ENCODE peak calls at places on chromosome 4, in four cellular contexts. One of them, this sample, is unnamed.
A peak's percentile ranks its signal among the peaks of the same experiment; 100 is the strongest.

GRCh38 chr4:156252300-156253016 is 298.8 kb upstream of the CTSO start:
- DNase-seq in tibial nerve: no peak
- DNase-seq in prostate gland: no peak
- DNase-seq in body of pancreas: no peak
- DNase-seq in this sample: no peak

GRCh38 chr4:8905236-8905772 is 33.7 kb upstream of the HMX1 start:
- DNase-seq in prostate gland: no peak
- DNase-seq in tibial nerve: no peak
- DNase-seq in body of pancreas: no peak
- DNase-seq in this sample: no peak

GRCh38 chr4:77566148-77566547 is 39.5 kb upstream of the CXCL13 start:
- DNase-seq in tibial nerve: no peak
- DNase-seq in prostate gland: no peak
- DNase-seq in body of pancreas: no peak
- DNase-seq in this sample: no peak

GRCh38 chr4:76950052-76950845 is 697 bp downstream of the SEPTIN11 start:
- DNase-seq in prostate gland: peak; percentile 20
- DNase-seq in body of pancreas: peak; percentile 47
- DNase-seq in tibial nerve: peak; percentile 31
- DNase-seq in this sample: peak; percentile 79

GRCh38 chr4:35700663-35701062 is 543.7 kb downstream of the ARAP2 start:
- DNase-seq in prostate gland: no peak
- DNase-seq in tibial nerve: no peak
- DNase-seq in body of pancreas: no peak
- DNase-seq in this sample: no peak

GRCh38 chr4:63788271-63788670 is 621.0 kb downstream of the TECRL start:
- DNase-seq in tibial nerve: no peak
- DNase-seq in body of pancreas: no peak
- DNase-seq in prostate gland: no peak
- DNase-seq in this sample: no peak

GRCh38 chr4:90246841-90247240 is 119.6 kb downstream of the CCSER1 start:
- DNase-seq in prostate gland: no peak
- DNase-seq in tibial nerve: no peak
- DNase-seq in body of pancreas: no peak
- DNase-seq in this sample: no peak

GRCh38 chr4:80221161-80221560 is 23.9 kb downstream of the PRDM8 start:
- DNase-seq in body of pancreas: no peak
- DNase-seq in tibial nerve: no peak
- DNase-seq in prostate gland: no peak
- DNase-seq in this sample: no peak

GRCh38 chr4:89949782-89950387 is 55.2 kb downstream of the MMRN1 start:
- DNase-seq in prostate gland: no peak
- DNase-seq in tibial nerve: no peak
- DNase-seq in body of pancreas: no peak
- DNase-seq in this sample: no peak

GRCh38 chr4:42566835-42567234 is 90.1 kb downstream of the ATP8A1 start:
- DNase-seq in prostate gland: no peak
- DNase-seq in body of pancreas: no peak
- DNase-seq in tibial nerve: no peak
- DNase-seq in this sample: no peak

GRCh38 chr4:63563288-63564014 is 845.8 kb downstream of the TECRL start:
- DNase-seq in prostate gland: no peak
- DNase-seq in tibial nerve: no peak
- DNase-seq in body of pancreas: no peak
- DNase-seq in this sample: no peak

GRCh38 chr4:129095811-129096454 is at the start of gene C4orf33:
- DNase-seq in prostate gland: peak; percentile 43
- DNase-seq in tibial nerve: peak; percentile 53
- DNase-seq in body of pancreas: peak; percentile 82
- DNase-seq in this sample: peak; percentile 60

GRCh38 chr4:129098578-129098977 is 2.6 kb downstream of the C4orf33 start:
- DNase-seq in tibial nerve: no peak
- DNase-seq in prostate gland: no peak
- DNase-seq in body of pancreas: no peak
- DNase-seq in this sample: no peak

GRCh38 chr4:129094347-129094746 is 1.0 kb upstream of the SCLT1 start:
- DNase-seq in prostate gland: no peak
- DNase-seq in tibial nerve: no peak
- DNase-seq in body of pancreas: no peak
- DNase-seq in this sample: no peak

GRCh38 chr4:129092636-129093172 is 635 bp downstream of the SCLT1 start:
- DNase-seq in tibial nerve: no peak
- DNase-seq in prostate gland: no peak
- DNase-seq in body of pancreas: no peak
- DNase-seq in this sample: no peak

GRCh38 chr4:129093173-129093974 is at the start of gene SCLT1:
- DNase-seq in tibial nerve: peak; percentile 97
- DNase-seq in body of pancreas: peak; percentile 99
- DNase-seq in prostate gland: peak; percentile 99
- DNase-seq in this sample: peak; percentile 100
- TF ChIP-seq POLR2A in tibial nerve: peak; percentile 75
- TF ChIP-seq POLR2A in body of pancreas: peak; percentile 79
- TF ChIP-seq POLR2A in prostate gland: peak; percentile 93
- TF ChIP-seq POLR2A in this sample: peak; percentile 91

GRCh38 chr4:185395956-185396723 is 416 bp upstream of the LRP2BP start:
- DNase-seq in prostate gland: peak; percentile 98
- DNase-seq in tibial nerve: peak; percentile 94
- DNase-seq in body of pancreas: peak; percentile 98
- DNase-seq in this sample: peak; percentile 97

GRCh38 chr4:185394568-185395254 is 1.0 kb downstream of the LRP2BP start:
- DNase-seq in prostate gland: no peak
- DNase-seq in tibial nerve: no peak
- DNase-seq in body of pancreas: no peak
- DNase-seq in this sample: no peak

GRCh38 chr4:185398618-185399017 is 2.0 kb downstream of the ANKRD37 start:
- DNase-seq in prostate gland: no peak
- DNase-seq in tibial nerve: no peak
- DNase-seq in body of pancreas: no peak
- DNase-seq in this sample: no peak

GRCh38 chr4:185395255-185395955 is at the start of gene LRP2BP:
- DNase-seq in prostate gland: no peak
- DNase-seq in tibial nerve: no peak
- DNase-seq in body of pancreas: no peak
- DNase-seq in this sample: no peak

GRCh38 chr4:185396724-185397402 is at the start of gene ANKRD37:
- DNase-seq in body of pancreas: peak; percentile 95
- DNase-seq in prostate gland: peak; percentile 59
- DNase-seq in tibial nerve: no peak
- DNase-seq in this sample: peak; percentile 47
- TF ChIP-seq POLR2A in body of pancreas: peak; percentile 81
- TF ChIP-seq POLR2A in prostate gland: peak; percentile 65
- TF ChIP-seq POLR2A in tibial nerve: no peak
- TF ChIP-seq POLR2A in this sample: no peak

DNA sequence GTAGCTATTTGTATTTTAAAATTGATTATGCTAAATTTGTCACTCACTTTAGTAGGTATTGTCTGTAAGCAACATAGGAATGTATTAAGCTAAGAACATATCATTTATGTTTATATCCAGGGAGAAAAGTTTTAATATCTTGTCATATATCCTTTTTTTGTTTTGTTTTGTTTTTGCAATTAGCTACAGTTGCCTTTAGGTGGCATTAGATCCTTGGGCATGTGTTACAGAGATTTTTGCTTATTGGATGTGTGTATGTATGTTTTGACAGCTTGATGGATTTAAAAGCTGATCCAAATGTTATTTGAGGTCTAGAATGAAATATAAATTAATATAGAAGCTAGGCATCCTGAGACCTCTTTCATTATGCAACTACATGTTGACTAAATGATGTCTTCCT is 36.1 kb upstream of the OTUD4 start:
- DNase-seq in prostate gland: no peak
- DNase-seq in body of pancreas: no peak
- DNase-seq in tibial nerve: no peak
- DNase-seq in this sample: no peak
- TF ChIP-seq POLR2A in prostate gland: no peak
- TF ChIP-seq POLR2A in body of pancreas: no peak
- TF ChIP-seq POLR2A in tibial nerve: no peak
- TF ChIP-seq POLR2A in this sample: no peak

DNA sequence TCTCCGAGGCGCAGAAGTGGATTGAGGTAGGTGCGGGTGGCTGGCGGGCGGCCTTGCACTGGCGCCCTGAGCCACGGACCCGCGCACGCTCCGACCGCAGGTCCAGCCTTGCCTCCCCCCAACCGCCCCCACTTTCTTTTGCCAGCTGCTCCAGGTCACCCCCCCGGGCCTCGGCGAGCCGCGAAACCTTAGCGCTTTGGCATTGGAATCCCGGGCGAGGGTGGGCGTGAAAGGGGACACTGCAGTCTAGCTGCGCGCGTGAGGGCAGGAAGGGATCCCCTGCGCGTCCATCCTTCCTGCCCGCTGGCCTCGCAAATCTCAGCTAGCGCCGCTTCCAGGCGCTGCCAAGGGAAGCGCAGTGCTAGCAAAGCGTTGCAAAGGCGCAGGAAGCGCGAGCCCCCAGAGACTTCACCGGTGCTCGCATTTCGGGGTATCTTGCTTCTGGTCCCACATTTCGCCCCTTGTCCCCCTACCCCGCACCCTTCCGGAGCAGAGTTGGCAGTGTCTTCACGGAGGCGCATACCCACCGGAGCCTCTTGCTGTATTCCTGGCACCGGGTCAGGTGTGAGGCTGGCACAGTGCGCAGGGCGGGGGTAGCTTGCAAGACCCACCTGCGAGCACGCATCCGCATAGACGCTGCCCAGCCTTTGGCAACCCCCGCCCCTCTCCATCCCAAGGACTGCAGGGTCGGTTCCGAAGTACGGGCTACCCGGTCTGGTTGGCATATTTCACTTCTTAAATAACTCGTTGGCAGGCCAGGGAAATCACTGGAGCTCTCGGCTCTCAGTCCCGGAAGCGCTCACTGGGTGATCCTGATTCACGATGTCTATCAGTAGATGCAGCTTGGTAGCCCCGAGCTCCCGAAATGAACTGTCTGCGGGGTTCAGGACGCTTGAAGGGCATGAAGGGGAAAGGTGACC is 104.4 kb downstream of the UCHL1 start:
- DNase-seq in prostate gland: peak; percentile 63
- DNase-seq in tibial nerve: no peak
- DNase-seq in body of pancreas: peak; percentile 40
- DNase-seq in this sample: peak; percentile 57
- TF ChIP-seq POLR2A in prostate gland: no peak
- TF ChIP-seq POLR2A in tibial nerve: no peak
- TF ChIP-seq POLR2A in body of pancreas: no peak
- TF ChIP-seq POLR2A in this sample: no peak

GRCh38 chr4:31995943-31996901 is 1276.1 kb downstream of the PCDH7 start:
- DNase-seq in prostate gland: no peak
- DNase-seq in tibial nerve: no peak
- DNase-seq in body of pancreas: no peak
- DNase-seq in this sample: no peak
- TF ChIP-seq POLR2A in prostate gland: no peak
- TF ChIP-seq POLR2A in tibial nerve: no peak
- TF ChIP-seq POLR2A in body of pancreas: no peak
- TF ChIP-seq POLR2A in this sample: no peak

GRCh38 chr4:185425600-185426352 is at the start of gene UFSP2:
- DNase-seq in body of pancreas: peak; percentile 90
- DNase-seq in prostate gland: peak; percentile 81
- DNase-seq in tibial nerve: peak; percentile 89
- DNase-seq in this sample: peak; percentile 90
- TF ChIP-seq POLR2A in body of pancreas: peak; percentile 70
- TF ChIP-seq POLR2A in prostate gland: peak; percentile 64
- TF ChIP-seq POLR2A in tibial nerve: peak; percentile 64
- TF ChIP-seq POLR2A in this sample: no peak

DNA sequence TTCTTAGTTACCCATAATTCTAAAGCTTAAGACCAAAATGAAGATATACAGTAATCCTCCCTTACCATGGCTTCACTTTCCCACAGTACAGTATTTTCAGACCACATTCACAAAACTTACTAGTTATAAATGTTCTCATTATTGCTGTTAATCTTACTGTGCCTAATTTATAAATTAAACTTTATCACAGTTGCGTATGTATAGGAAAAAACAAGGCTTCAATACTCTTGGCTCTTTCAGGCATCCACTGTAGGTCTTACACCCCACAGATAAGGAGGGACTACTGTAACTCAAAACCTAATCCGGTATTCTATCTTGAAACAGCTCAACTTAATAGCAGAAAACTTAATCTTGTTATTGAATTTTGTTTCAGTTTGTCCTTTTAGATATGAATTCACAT is 3.6 kb downstream of the HMGB2 start:
- DNase-seq in body of pancreas: no peak
- DNase-seq in tibial nerve: no peak
- DNase-seq in prostate gland: no peak
- DNase-seq in this sample: no peak
- TF ChIP-seq POLR2A in body of pancreas: no peak
- TF ChIP-seq POLR2A in tibial nerve: no peak
- TF ChIP-seq POLR2A in prostate gland: no peak
- TF ChIP-seq POLR2A in this sample: no peak

GRCh38 chr4:26884486-26884988 is 23.9 kb downstream of the STIM2 start:
- DNase-seq in prostate gland: no peak
- DNase-seq in body of pancreas: no peak
- DNase-seq in tibial nerve: no peak
- DNase-seq in this sample: no peak
- TF ChIP-seq POLR2A in prostate gland: no peak
- TF ChIP-seq POLR2A in body of pancreas: no peak
- TF ChIP-seq POLR2A in tibial nerve: no peak
- TF ChIP-seq POLR2A in this sample: no peak

This sample was measured in heart left ventricle.